ENCODE peak calls at places on chromosomes 4 and X, in six cellular contexts. F, K, E, P, C and T are unnamed samples.

GRCh38 chr4:107379054-107379869 is 340.8 kb downstream of the PAPSS1 start:
- DNase-seq in K (peak), F (no peak), E (no peak), P (peak), C (peak), T (no peak)

GRCh38 chrX:79270401-79270800 is 96.7 kb downstream of the ITM2A start:
- DNase-seq in P (no peak), C (peak), K (no peak), F (peak), E (peak), T (no peak)

GRCh38 chrX:107565916-107566602 is 62.3 kb upstream of the PRPS1 start:
- DNase-seq in P (peak), C (peak), E (peak), K (no peak), F (no peak), T (no peak)

GRCh38 chr4:128025319-128025718 is 35.8 kb upstream of the LARP1B start:
- DNase-seq in F (no peak), E (no peak), C (no peak), P (no peak), K (no peak), T (no peak)

GRCh38 chr4:174209296-174209695 is 74.2 kb downstream of the FBXO8 start:
- DNase-seq in E (no peak), K (no peak), C (no peak), P (no peak), F (no peak), T (no peak)

GRCh38 chrX:35406386-35406785 is 391.8 kb upstream of the MAGEB16 start:
- DNase-seq in E (no peak), F (no peak), P (no peak), K (no peak), C (no peak), T (no peak)

GRCh38 chr4:18882468-18882867 is 860.9 kb upstream of the LCORL start:
- DNase-seq in E (peak), C (no peak), K (no peak), F (no peak), P (no peak), T (no peak)

GRCh38 chrX:56729152-56729557 is at the start of gene NBDY:
- DNase-seq in C (peak), F (peak), E (peak), P (peak), K (no peak), T (peak)

GRCh38 chr4:102761478-102761790 is 666 bp upstream of the MANBA start:
- DNase-seq in F (no peak), E (no peak), K (no peak), P (no peak), C (no peak), T (no peak)

GRCh38 chrX:153157450-153157849 is 21.6 kb upstream of the MAGEA1 start:
- DNase-seq in K (no peak), F (no peak), C (no peak), P (no peak), E (no peak), T (no peak)

GRCh38 chrX:95949588-95949987 is 735.1 kb upstream of the DIAPH2 start:
- DNase-seq in P (no peak), C (no peak), K (no peak), E (no peak), F (no peak), T (no peak)

GRCh38 chr4:16269742-16270522 is 43.7 kb upstream of the TAPT1 start:
- DNase-seq in P (no peak), F (no peak), K (no peak), E (no peak), C (no peak), T (no peak)

GRCh38 chrX:119981286-119982070 is 37.9 kb upstream of the NKAP start:
- DNase-seq in P (peak), F (no peak), E (peak), K (no peak), C (peak), T (no peak)

GRCh38 chrX:40806511-40807220 is 71.3 kb upstream of the MED14 start:
- DNase-seq in C (no peak), F (no peak), E (no peak), K (no peak), P (no peak), T (no peak)

GRCh38 chr4:166501941-166502382 is 628.9 kb downstream of the TLL1 start:
- DNase-seq in F (no peak), K (no peak), P (no peak), C (no peak), E (peak), T (peak)

GRCh38 chr4:56400560-56400959 is 13.3 kb upstream of the AASDH start:
- DNase-seq in C (no peak), P (no peak), F (no peak), K (no peak), E (no peak), T (no peak)

GRCh38 chr4:39786838-39787237 is 88.9 kb downstream of the UBE2K start:
- DNase-seq in C (no peak), F (no peak), K (no peak), P (no peak), E (no peak), T (no peak)

GRCh38 chr4:66330125-66330524 is 659.8 kb upstream of the EPHA5 start:
- DNase-seq in E (no peak), C (no peak), P (no peak), F (no peak), K (no peak), T (no peak)

GRCh38 chrX:1322393-1322792 is 14.2 kb upstream of the IL3RA start:
- DNase-seq in E (no peak), P (no peak), K (no peak), C (no peak), F (no peak), T (no peak)

GRCh38 chr4:24968992-24969391 is 56.1 kb upstream of the CCDC149 start:
- DNase-seq in K (no peak), P (no peak), C (peak), E (no peak), F (no peak), T (no peak)

GRCh38 chrX:54193085-54193484 is 10.0 kb upstream of the FAM120C start:
- DNase-seq in K (no peak), F (no peak), E (peak), P (no peak), C (no peak), T (no peak)

GRCh38 chr4:147727476-147728028 is 4.3 kb upstream of the ARHGAP10 start:
- DNase-seq in C (no peak), F (no peak), E (no peak), K (no peak), P (no peak), T (no peak)

GRCh38 chrX:128517691-128518090 is 465.5 kb upstream of the ACTRT1 start:
- DNase-seq in F (no peak), K (no peak), C (no peak), P (no peak), E (no peak), T (no peak)

GRCh38 chr4:55444822-55445221 is 49.1 kb downstream of the TMEM165 start:
- DNase-seq in C (peak), F (no peak), E (peak), P (peak), K (no peak), T (no peak)

GRCh38 chrX:150566734-150567182 is 1.7 kb upstream of the MTM1 start:
- DNase-seq in P (no peak), F (no peak), E (no peak), K (no peak), C (no peak), T (peak)

GRCh38 chrX:6021316-6022091 is 207.2 kb downstream of the NLGN4X start:
- DNase-seq in P (peak), F (no peak), K (no peak), C (peak), E (peak), T (peak)

GRCh38 chr4:31234494-31234893 is 514.3 kb downstream of the PCDH7 start:
- DNase-seq in C (no peak), E (no peak), K (no peak), F (no peak), P (no peak), T (no peak)

GRCh38 chr4:156638925-156639605 is 332.5 kb downstream of the PDGFC start:
- DNase-seq in E (no peak), C (no peak), P (no peak), F (no peak), K (no peak), T (no peak)